ENCODE peak calls at places on chromosomes 16 and 17, in six cellular contexts. F, H, E, P, Z and U are unnamed samples.

GRCh38 chr16:86046026-86046713 is 147.2 kb downstream of the IRF8 start:
- DNase-seq in P (no peak), H (no peak), Z (no peak), F (no peak), E (no peak), U (no peak)

GRCh38 chr16:2919511-2920255 is 8.0 kb downstream of the FLYWCH1 start:
- DNase-seq in E (peak), F (peak), Z (peak), P (no peak), H (no peak), U (no peak)

GRCh38 chr17:47741109-47741792 is 8.2 kb downstream of the TBX21 start:
- DNase-seq in F (no peak), P (no peak), H (no peak), E (no peak), Z (no peak), U (peak)

GRCh38 chr17:61431594-61432311 is 20.5 kb upstream of the TBX4 start:
- DNase-seq in E (no peak), F (no peak), Z (no peak), P (no peak), H (no peak), U (no peak)

GRCh38 chr17:3748576-3748975 is 24.9 kb downstream of the HASPIN start:
- DNase-seq in F (no peak), P (no peak), E (no peak), H (no peak), Z (no peak), U (no peak)

GRCh38 chr17:80104321-80104955 is 3.1 kb downstream of the GAA start:
- DNase-seq in Z (no peak), H (no peak), F (no peak), P (no peak), E (peak), U (no peak)

GRCh38 chr17:65888649-65889048 is 303.3 kb downstream of the CEP112 start:
- DNase-seq in E (peak), F (no peak), H (no peak), Z (no peak), P (peak), U (no peak)

GRCh38 chr17:55768946-55769624 is 18.2 kb downstream of the PCTP start:
- DNase-seq in H (no peak), P (no peak), F (no peak), Z (no peak), E (peak), U (no peak)

GRCh38 chr16:1770328-1771071 is 843 bp downstream of the NME3 start:
- DNase-seq in P (no peak), E (peak), Z (no peak), H (no peak), F (peak), U (no peak)

GRCh38 chr16:27235055-27235937 is 32.0 kb downstream of the KDM8 start:
- DNase-seq in F (no peak), H (peak), P (peak), E (peak), Z (peak), U (no peak)

GRCh38 chr17:81394377-81394747 is 895 bp upstream of the BAHCC1 start:
- DNase-seq in E (no peak), H (no peak), F (no peak), P (no peak), Z (peak), U (no peak)

GRCh38 chr16:31135535-31136286 is at the start of gene PRSS8:
- DNase-seq in F (no peak), Z (no peak), H (peak), P (no peak), E (no peak), U (no peak)

GRCh38 chr17:50127661-50128361 is 2.1 kb downstream of the SAMD14 start:
- DNase-seq in E (peak), Z (peak), F (no peak), P (no peak), H (no peak), U (no peak)

GRCh38 chr17:39069114-39069756 is 82.2 kb downstream of the PLXDC1 start:
- DNase-seq in Z (peak), F (no peak), P (no peak), H (no peak), E (peak), U (no peak)

GRCh38 chr17:77400445-77400870 is 259.7 kb downstream of the SEC14L1 start:
- DNase-seq in Z (peak), H (no peak), P (no peak), E (peak), F (peak), U (no peak)

GRCh38 chr17:75643033-75644017 is 10.1 kb downstream of the SMIM5 start:
- DNase-seq in E (no peak), H (no peak), Z (no peak), P (no peak), F (peak), U (no peak)

GRCh38 chr17:78475211-78475610 is 96.8 kb downstream of the PGS1 start:
- DNase-seq in F (no peak), P (no peak), Z (no peak), H (no peak), E (no peak), U (no peak)

GRCh38 chr16:1997591-1998359 is 8.0 kb downstream of the SYNGR3 start:
- DNase-seq in Z (no peak), E (no peak), H (no peak), P (peak), F (no peak), U (no peak)

GRCh38 chr16:88948781-88949490 is 28.1 kb downstream of the CBFA2T3 start:
- DNase-seq in P (no peak), F (no peak), H (no peak), Z (no peak), E (no peak), U (no peak)

GRCh38 chr17:63173450-63173849 is 207.4 kb downstream of the TANC2 start:
- DNase-seq in E (no peak), Z (no peak), P (no peak), H (no peak), F (no peak), U (no peak)

GRCh38 chr17:75848523-75849303 is 4.5 kb upstream of the UNC13D start:
- DNase-seq in H (no peak), Z (peak), P (no peak), E (peak), F (peak), U (no peak)

GRCh38 chr16:77297996-77298637 is 98.9 kb downstream of the SYCE1L start:
- DNase-seq in E (peak), H (no peak), Z (no peak), P (no peak), F (no peak), U (no peak)

GRCh38 chr16:10862432-10862831 is 14.6 kb upstream of the CIITA start:
- DNase-seq in Z (peak), E (peak), P (no peak), F (no peak), H (no peak), U (no peak)

GRCh38 chr16:2165861-2166260 is 10.3 kb downstream of the TRAF7 start:
- DNase-seq in F (no peak), E (no peak), Z (no peak), P (no peak), H (no peak), U (no peak)

GRCh38 chr17:19002805-19003542 is 1.6 kb downstream of the FAM83G start:
- DNase-seq in P (no peak), H (no peak), F (no peak), Z (peak), E (peak), U (no peak)

GRCh38 chr17:48756816-48757215 is 28.3 kb upstream of the HOXB13 start:
- DNase-seq in Z (peak), F (no peak), H (no peak), E (no peak), P (no peak), U (no peak)

GRCh38 chr17:64515419-64515818 is 8.6 kb downstream of the CEP95 start:
- DNase-seq in Z (peak), H (no peak), E (no peak), P (no peak), F (no peak), U (no peak)

GRCh38 chr17:69175812-69176517 is 34.3 kb upstream of the ABCA6 start:
- DNase-seq in E (peak), Z (peak), P (peak), H (no peak), F (no peak), U (no peak)

GRCh38 chr16:51392651-51393187 is 241.6 kb upstream of the SALL1 start:
- DNase-seq in P (peak), Z (no peak), F (peak), H (no peak), E (peak), U (no peak)

GRCh38 chr17:17691468-17692263 is 10.4 kb downstream of the RAI1 start:
- DNase-seq in P (no peak), F (peak), H (no peak), E (no peak), Z (peak), U (no peak)

GRCh38 chr16:17379121-17379571 is 91.6 kb downstream of the XYLT1 start:
- DNase-seq in P (peak), F (no peak), H (no peak), Z (no peak), E (peak), U (no peak)

GRCh38 chr17:77696720-77697460 is 261.6 kb upstream of the TNRC6C start:
- DNase-seq in H (peak), Z (no peak), E (no peak), P (no peak), F (no peak), U (no peak)

GRCh38 chr17:13941781-13942180 is 127.5 kb upstream of the COX10 start:
- DNase-seq in F (no peak), Z (no peak), H (no peak), P (no peak), E (no peak), U (no peak)

GRCh38 chr17:74356640-74357465 is 4.8 kb downstream of the BTBD17 start:
- DNase-seq in H (no peak), Z (no peak), E (no peak), P (no peak), F (peak), U (no peak)

GRCh38 chr16:60199154-60199553 is 1465.0 kb upstream of the GOT2 start:
- DNase-seq in F (no peak), H (no peak), Z (no peak), P (no peak), E (no peak), U (no peak)

GRCh38 chr17:78121801-78122220 is 6.7 kb downstream of the TMC6 start:
- DNase-seq in F (no peak), P (no peak), H (no peak), Z (no peak), E (no peak), U (no peak)

GRCh38 chr16:19680972-19681371 is 37.1 kb downstream of the KNOP1 start:
- DNase-seq in H (no peak), F (no peak), P (no peak), E (no peak), Z (no peak), U (no peak)
- TF ChIP-seq CTCF in H (no peak), F (no peak), P (peak), E (peak), Z (peak), U (no peak)

GRCh38 chr17:5438716-5439445 is at the start of gene C1QBP:
- DNase-seq in F (peak), P (peak), H (peak), Z (peak), E (peak), U (peak)

GRCh38 chr17:5437721-5438317 is 1.1 kb downstream of the C1QBP start:
- DNase-seq in P (no peak), E (no peak), H (no peak), Z (no peak), F (no peak), U (no peak)

GRCh38 chr17:5443728-5444127 is 4.8 kb upstream of the C1QBP start:
- DNase-seq in Z (no peak), F (no peak), E (no peak), P (no peak), H (no peak), U (no peak)

GRCh38 chr17:5434984-5435383 is 4.0 kb downstream of the C1QBP start:
- DNase-seq in F (no peak), E (no peak), Z (no peak), H (no peak), P (no peak), U (no peak)

GRCh38 chr17:5439446-5439764 is 450 bp upstream of the C1QBP start:
- DNase-seq in E (no peak), Z (no peak), H (no peak), P (no peak), F (no peak), U (no peak)
- TF ChIP-seq CTCF in E (peak), Z (no peak), H (no peak), P (no peak), F (no peak), U (peak)

GRCh38 chr17:42334667-42335066 is 46.4 kb downstream of the STAT5A start:
- DNase-seq in H (no peak), Z (no peak), E (no peak), F (no peak), P (no peak), U (no peak)
- TF ChIP-seq CTCF in H (no peak), Z (no peak), E (peak), F (peak), P (no peak), U (no peak)

GRCh38 chr17:51734462-51734861 is 424.1 kb downstream of the CA10 start:
- DNase-seq in Z (no peak), F (peak), H (no peak), P (no peak), E (no peak), U (no peak)
- TF ChIP-seq CTCF in Z (no peak), F (peak), H (no peak), P (no peak), E (no peak), U (peak)

DNA sequence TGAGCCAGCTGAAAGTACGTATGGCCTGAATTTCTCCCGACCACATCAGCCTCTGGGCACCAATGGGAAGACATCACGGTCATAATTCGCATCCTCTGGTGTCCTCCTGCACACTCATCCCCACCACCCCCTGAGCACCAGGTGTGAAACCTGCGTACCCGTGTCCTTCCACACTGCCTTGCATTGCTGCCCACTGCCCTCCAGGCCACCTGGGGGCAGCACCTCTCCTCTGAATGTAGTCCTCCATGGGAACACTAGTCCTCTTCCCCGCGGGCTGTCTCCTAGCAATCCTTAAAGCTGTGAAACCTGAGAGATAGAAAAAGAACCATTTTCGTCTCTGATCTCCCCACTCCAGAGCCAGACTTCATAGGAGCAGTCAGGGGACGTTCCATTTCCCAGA is 125.5 kb downstream of the ZNF18 start:
- DNase-seq in Z (no peak), P (no peak), H (no peak), E (no peak), F (no peak), U (no peak)
- TF ChIP-seq CTCF in Z (peak), P (no peak), H (no peak), E (no peak), F (no peak), U (no peak)

GRCh38 chr16:57273359-57273758 is 11.1 kb downstream of the PLLP start:
- DNase-seq in E (no peak), H (peak), F (no peak), P (no peak), Z (no peak), U (no peak)

GRCh38 chr16:57270221-57271062 is 14.0 kb downstream of the PLLP start:
- DNase-seq in H (peak), P (no peak), F (peak), E (no peak), Z (no peak), U (no peak)

GRCh38 chr16:57271867-57272495 is 12.5 kb downstream of the PLLP start:
- DNase-seq in H (peak), E (no peak), P (no peak), Z (no peak), F (peak), U (no peak)

GRCh38 chr16:57268804-57269800 is 15.4 kb downstream of the PLLP start:
- DNase-seq in P (no peak), F (peak), Z (no peak), H (peak), E (peak), U (no peak)

DNA sequence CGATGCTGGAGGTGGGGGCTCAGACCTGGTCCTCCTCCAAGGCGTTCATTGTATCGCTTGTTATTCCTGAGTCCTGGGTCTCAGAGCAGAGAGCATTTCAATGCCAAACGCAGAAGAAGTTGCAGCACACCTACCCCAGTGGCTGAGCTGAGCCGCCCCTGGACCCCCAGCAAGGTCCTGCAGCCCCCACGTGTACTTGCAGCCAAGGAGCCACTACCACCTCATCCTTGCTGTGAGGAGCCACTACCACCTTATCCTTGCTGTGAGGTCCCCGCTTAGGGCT is 13.5 kb downstream of the PLLP start:
- DNase-seq in P (no peak), E (no peak), F (peak), Z (no peak), H (peak), U (no peak)
- TF ChIP-seq CTCF in P (no peak), E (no peak), F (no peak), Z (no peak), H (no peak), U (no peak)